ENCODE peak calls at places on chromosomes 16 and 17, in six cellular contexts. U is fibroblast of pulmonary artery, L is A549, X is IMR-90, I is testis, A is hepatocyte. G is an unnamed sample.

GRCh38 chr16:67988675-67989074 is 8.4 kb upstream of the DPEP3 start:
- DNase-seq in U (no peak), L (no peak), X (no peak), I (no peak), A (no peak), G (no peak)

GRCh38 chr17:42291136-42291535 is 2.8 kb downstream of the STAT5A start:
- DNase-seq in U (no peak), L (no peak), X (no peak), I (no peak), A (no peak), G (no peak)

GRCh38 chr17:76697702-76698465 is 12.9 kb downstream of the MXRA7 start:
- DNase-seq in U (peak; percentile 63), L (no peak), X (peak; percentile 60), I (peak; percentile 54), A (peak; percentile 80), G (no peak)

GRCh38 chr17:80151333-80151732 is 4.4 kb upstream of the EIF4A3 start:
- DNase-seq in U (peak; percentile 76), L (no peak), X (peak; percentile 86), I (no peak), A (peak; percentile 61), G (peak; percentile 92)

GRCh38 chr17:79934653-79934970 is 95.4 kb upstream of the CBX4 start:
- DNase-seq in U (no peak), L (no peak), X (no peak), I (no peak), A (no peak), G (no peak)

GRCh38 chr16:67708368-67708771 is 10.7 kb downstream of the GFOD2 start:
- DNase-seq in U (no peak), L (no peak), X (peak; percentile 49), I (no peak), A (no peak), G (no peak)

GRCh38 chr17:48575066-48575582 is 3.0 kb downstream of the HOXB4 start:
- DNase-seq in U (no peak), L (no peak), X (peak; percentile 64), I (no peak), A (no peak), G (no peak)

GRCh38 chr17:38889745-38890409 is 20.0 kb downstream of the LASP1 start:
- DNase-seq in U (no peak), L (no peak), X (no peak), I (no peak), A (no peak), G (no peak)

GRCh38 chr16:9270424-9270823 is 179.0 kb downstream of the HAPSTR1 start:
- DNase-seq in U (no peak), L (no peak), X (no peak), I (no peak), A (no peak), G (no peak)

GRCh38 chr16:70737377-70738082 is 51.7 kb upstream of the MTSS2 start:
- DNase-seq in U (peak; percentile 73), L (no peak), X (peak; percentile 99), I (no peak), A (peak; percentile 79), G (peak; percentile 98)

GRCh38 chr16:70739389-70739788 is 53.5 kb upstream of the MTSS2 start:
- DNase-seq in U (no peak), L (no peak), X (no peak), I (no peak), A (no peak), G (no peak)

GRCh38 chr16:70736454-70737376 is 50.9 kb upstream of the MTSS2 start:
- DNase-seq in U (no peak), L (no peak), X (peak; percentile 34), I (no peak), A (no peak), G (peak; percentile 52)

GRCh38 chr16:70740174-70740918 is 54.5 kb upstream of the MTSS2 start:
- DNase-seq in U (no peak), L (no peak), X (no peak), I (no peak), A (no peak), G (no peak)

GRCh38 chr16:70738083-70738977 is 52.5 kb upstream of the MTSS2 start:
- DNase-seq in U (peak; percentile 56), L (peak; percentile 69), X (peak; percentile 93), I (no peak), A (peak; percentile 66), G (peak; percentile 88)
- TF ChIP-seq CTCF in U (peak; percentile 57), L (peak; percentile 64), X (peak; percentile 93), I (no peak), A (peak; percentile 53), G (peak; percentile 78)

DNA sequence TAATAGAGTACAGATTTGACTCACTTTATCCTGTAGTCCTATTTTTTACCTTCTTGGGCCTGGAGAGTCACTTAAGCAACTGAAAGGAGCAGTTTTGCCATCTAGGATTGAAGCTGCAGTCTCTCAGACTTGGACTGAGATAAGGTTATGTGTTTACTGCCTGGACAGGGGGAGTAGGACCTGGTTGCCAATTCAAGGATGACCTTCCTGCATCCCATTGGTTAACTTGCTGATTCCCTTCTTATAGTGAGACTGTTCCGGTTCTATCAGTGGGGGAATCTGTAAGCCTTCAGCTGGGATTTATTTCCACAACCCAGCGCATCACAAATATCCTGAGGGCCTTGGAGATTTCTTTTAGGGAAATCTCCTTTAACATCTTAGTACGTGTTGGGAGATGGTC is 2.9 kb downstream of the UBN1 start:
- DNase-seq in U (no peak), L (no peak), X (peak; percentile 6), I (no peak), A (no peak), G (peak; percentile 11)
- H3K4me3 ChIP-seq in U (peak overlapping the region; percentile 84), L (no peak overlapping the region), X (no peak overlapping the region), I (no peak overlapping the region), A (no peak overlapping the region), G (peak overlapping the region; percentile 29)

DNA sequence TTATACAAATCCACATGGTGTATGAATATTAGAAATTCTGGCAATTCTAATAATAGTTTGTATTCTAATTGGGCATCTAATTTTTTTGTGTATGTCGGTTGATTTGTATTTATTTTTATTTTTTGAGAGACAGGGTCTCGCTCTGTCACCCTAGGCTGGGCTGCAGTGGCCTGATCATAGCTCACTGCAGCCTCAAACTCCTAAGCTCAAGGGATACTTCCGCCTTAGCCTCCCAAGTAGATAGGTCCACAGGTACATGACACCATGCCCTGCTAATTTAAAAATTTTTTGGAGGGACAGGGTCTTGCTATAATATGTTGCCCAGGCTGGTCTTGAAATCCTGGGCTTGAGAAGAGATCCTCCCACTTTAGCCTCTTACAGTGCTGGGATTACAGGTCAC is 104.6 kb downstream of the TRIM37 start:
- DNase-seq in U (no peak), L (no peak), X (no peak), I (no peak), A (no peak), G (no peak)
- TF ChIP-seq CTCF in U (no peak), L (no peak), X (no peak), I (no peak), A (no peak), G (no peak)

DNA sequence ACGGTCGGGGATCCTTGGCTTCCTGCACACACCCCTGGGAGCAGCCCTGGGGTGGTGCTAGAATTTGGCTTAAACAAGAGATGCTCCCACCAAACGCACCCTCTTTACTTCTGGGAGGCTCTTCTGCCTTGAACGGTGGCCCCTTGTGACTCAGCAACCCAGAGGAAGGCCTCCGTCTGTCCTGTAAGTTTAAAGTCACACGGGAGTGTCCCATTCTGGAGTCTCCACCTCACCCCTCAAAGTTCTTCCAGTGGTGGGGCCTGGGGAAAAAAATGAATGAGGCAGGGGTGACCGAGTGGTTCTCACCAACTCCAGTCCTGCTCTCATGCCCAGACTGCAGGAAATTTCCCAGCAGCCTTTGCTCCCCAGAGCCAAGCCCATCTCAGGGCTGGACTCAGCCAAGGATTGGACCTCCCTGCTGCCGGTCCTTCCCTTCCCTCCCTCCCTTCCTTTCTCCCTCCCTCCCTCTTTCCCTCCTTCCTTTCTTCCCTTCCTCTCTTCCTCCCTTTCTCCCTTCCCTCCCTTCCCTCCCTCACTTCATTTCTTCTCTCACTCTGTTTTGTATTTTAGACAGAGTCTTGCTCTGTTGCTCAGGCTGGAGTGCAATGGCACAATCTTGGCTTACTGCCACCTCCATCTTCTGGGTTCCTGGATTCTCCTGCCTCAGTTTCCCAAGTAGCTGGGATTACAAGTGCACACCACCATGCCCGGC is 11.4 kb downstream of the ITGAD start:
- DNase-seq in U (peak; percentile 30), L (peak; percentile 81), X (no peak), I (peak; percentile 70), A (no peak), G (peak; percentile 30)
- H3K4me3 ChIP-seq in U (peak overlapping the region; percentile 40), L (peak overlapping the region; percentile 70), X (peak overlapping the region; percentile 3), I (no peak overlapping the region), A (no peak overlapping the region), G (peak overlapping the region; percentile 32)

DNA sequence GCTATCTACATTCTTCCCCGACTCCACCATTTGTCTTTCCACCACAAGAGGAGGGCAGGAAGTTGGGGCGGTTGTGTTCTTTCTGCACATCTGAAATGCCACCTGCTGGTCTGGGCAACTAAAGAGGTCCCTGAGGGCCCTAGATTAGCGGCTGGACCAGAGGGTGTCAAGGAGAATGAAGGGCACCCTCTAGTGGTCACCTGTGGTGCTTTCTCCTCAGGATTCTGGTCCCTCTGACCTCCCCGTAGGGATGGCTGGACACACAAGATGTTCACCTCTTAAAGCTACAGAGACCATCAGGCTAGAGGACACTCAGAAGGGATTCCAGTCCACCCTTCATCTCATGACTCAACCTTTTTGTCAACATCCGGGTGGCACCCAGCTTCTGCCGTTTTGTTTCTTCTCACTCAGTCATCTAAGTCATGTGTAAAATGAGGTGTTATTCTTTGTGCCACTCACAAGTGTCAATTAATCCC is 2.9 kb upstream of the SCIMP start:
- DNase-seq in U (peak; percentile 65), L (peak; percentile 90), X (peak; percentile 50), I (peak; percentile 73), A (peak; percentile 75), G (peak; percentile 66)
- TF ChIP-seq CTCF in U (peak; percentile 69), L (peak; percentile 65), X (peak; percentile 59), I (peak; percentile 49), A (peak; percentile 55), G (peak; percentile 74)

GRCh38 chr16:55421225-55421624 is 57.8 kb upstream of the MMP2 start:
- DNase-seq in U (no peak), L (no peak), X (no peak), I (no peak), A (no peak), G (no peak)

DNA sequence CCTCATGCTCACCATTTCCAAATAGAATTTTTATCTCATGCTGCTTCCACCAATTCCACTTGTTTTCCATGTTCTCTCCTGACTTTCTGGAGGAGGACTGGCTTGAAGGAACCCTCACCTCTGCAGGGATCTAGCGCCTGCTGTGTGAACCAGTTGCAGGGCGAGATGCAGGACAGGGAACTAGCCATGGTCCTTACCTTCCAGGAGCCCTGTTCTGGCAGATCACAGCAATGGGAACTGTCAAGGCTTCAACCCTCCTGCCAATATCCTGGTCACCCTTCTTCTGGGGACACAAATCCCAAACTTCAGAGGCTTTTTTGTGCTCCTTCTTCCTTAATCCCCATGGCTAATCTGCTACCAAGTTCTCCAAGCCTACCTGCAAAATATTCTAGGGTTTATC is 60.4 kb upstream of the MMP2 start:
- DNase-seq in U (peak; percentile 12), L (no peak), X (peak; percentile 10), I (no peak), A (peak; percentile 47), G (peak; percentile 18)
- H3K4me3 ChIP-seq in U (no peak overlapping the region), L (no peak overlapping the region), X (no peak overlapping the region), I (no peak overlapping the region), A (no peak overlapping the region), G (no peak overlapping the region)

GRCh38 chr16:31696968-31697743 is 169.5 kb downstream of the AHSP start:
- DNase-seq in U (peak; percentile 66), L (peak; percentile 42), X (peak; percentile 53), I (no peak), A (peak; percentile 48), G (peak; percentile 81)
- TF ChIP-seq CTCF in U (peak; percentile 79), L (peak; percentile 26), X (peak; percentile 71), I (peak; percentile 57), A (peak; percentile 60), G (peak; percentile 86)

G was measured in choroid plexus epithelial cell.